ENCODE peak calls at places on chromosomes 3 and 15, in seven cellular contexts. M is lower lobe of right lung, D is HCT116, P is HepG2, W is cardiac muscle cell, R is psoas muscle, I is transverse colon. U is an unnamed sample.
A peak's percentile ranks its signal among the peaks of the same experiment; 100 is the strongest.

GRCh38 chr15:60854858-60855568 is 374.1 kb downstream of the RORA start:
- DNase-seq in M (no peak), D (no peak), P (no peak), W (no peak), R (no peak), I (no peak), U (no peak)

GRCh38 chr15:83843511-83843910 is 189.6 kb downstream of the ADAMTSL3 start:
- DNase-seq in M (no peak), D (no peak), P (no peak), W (peak; percentile 86), R (peak; percentile 64), I (no peak), U (no peak)

GRCh38 chr3:65851827-65852226 is 186.9 kb downstream of the MAGI1 start:
- DNase-seq in M (no peak), D (no peak), P (no peak), W (peak; percentile 87), R (no peak), I (no peak), U (no peak)

GRCh38 chr3:126146034-126146433 is 34.4 kb downstream of the ALDH1L1 start:
- DNase-seq in M (no peak), D (no peak), P (no peak), W (no peak), R (peak; percentile 23), I (no peak), U (no peak)

GRCh38 chr3:46845860-46846623 is 17.2 kb downstream of the MYL3 start:
- DNase-seq in M (peak; percentile 88), D (no peak), P (no peak), W (peak; percentile 83), R (peak; percentile 84), I (peak; percentile 79), U (peak; percentile 36)

GRCh38 chr15:57720861-57721260 is 14.3 kb downstream of the POLR2M start:
- DNase-seq in M (no peak), D (no peak), P (no peak), W (peak; percentile 80), R (no peak), I (no peak), U (no peak)

GRCh38 chr3:153158184-153158583 is 3.8 kb upstream of the RAP2B start:
- DNase-seq in M (no peak), D (no peak), P (no peak), W (no peak), R (no peak), I (no peak), U (peak; percentile 77)

GRCh38 chr15:85649372-85649771 is 145.4 kb downstream of the KLHL25 start:
- DNase-seq in M (no peak), D (no peak), P (peak; percentile 74), W (peak; percentile 89), R (no peak), I (no peak), U (no peak)

GRCh38 chr3:138935864-138936762 is 10.8 kb downstream of the FOXL2 start:
- DNase-seq in M (peak; percentile 82), D (peak; percentile 52), P (peak; percentile 27), W (peak; percentile 69), R (peak; percentile 90), I (peak; percentile 69), U (peak; percentile 35)

GRCh38 chr3:149547413-149547812 is 72.9 kb downstream of the TM4SF4 start:
- DNase-seq in M (no peak), D (no peak), P (no peak), W (peak; percentile 91), R (peak; percentile 78), I (peak; percentile 57), U (no peak)

GRCh38 chr15:93071469-93071891 is 17.5 kb downstream of the RGMA start:
- DNase-seq in M (no peak), D (no peak), P (no peak), W (peak; percentile 64), R (peak; percentile 58), I (no peak), U (no peak)
- H3K4me1 ChIP-seq in M (peaks cover 15% of the 10 kb centered on the region), D (peaks cover 8% of the 10 kb centered on the region), P (no peaks in the 10 kb centered on the region), W (peaks cover 9% of the 10 kb centered on the region), R (peaks cover 82% of the 10 kb centered on the region), I (no peaks in the 10 kb centered on the region), U (no peaks in the 10 kb centered on the region)

GRCh38 chr3:134576831-134577230 is 74.0 kb downstream of the KY start:
- DNase-seq in M (no peak), D (no peak), P (no peak), W (no peak), R (no peak), I (no peak), U (no peak)
- H3K27me3 ChIP-seq in M (no peaks in the 10 kb centered on the region), D (no peaks in the 10 kb centered on the region), P (no peaks in the 10 kb centered on the region), W (no peaks in the 10 kb centered on the region), R (no peaks in the 10 kb centered on the region), I (no peaks in the 10 kb centered on the region), U (no peaks in the 10 kb centered on the region)

GRCh38 chr15:72507402-72507801 is 33.3 kb downstream of the ARIH1 start:
- DNase-seq in M (no peak), D (no peak), P (no peak), W (no peak), R (no peak), I (no peak), U (no peak)

GRCh38 chr15:72511536-72511935 is 37.4 kb downstream of the ARIH1 start:
- DNase-seq in M (no peak), D (no peak), P (no peak), W (no peak), R (no peak), I (no peak), U (no peak)

DNA sequence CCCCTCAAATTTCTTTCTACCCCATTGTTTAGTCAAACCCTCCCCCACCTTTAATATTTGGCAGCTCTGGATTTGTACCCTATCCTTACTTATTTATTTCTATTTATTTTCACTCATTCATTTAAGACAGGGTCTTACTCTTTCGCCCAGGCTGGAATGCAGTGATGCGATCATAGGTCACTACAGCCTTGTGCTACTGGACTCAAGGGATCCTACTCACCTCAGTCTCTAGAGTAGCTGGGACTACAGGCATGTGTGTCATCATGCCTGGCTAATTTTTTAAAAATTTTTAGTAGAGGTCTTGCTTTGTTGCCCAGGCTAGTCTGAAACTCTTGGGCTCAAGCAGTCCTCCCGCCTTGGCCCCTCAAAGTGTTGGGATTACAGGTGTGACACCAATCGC is 35.4 kb downstream of the ARIH1 start:
- DNase-seq in M (no peak), D (no peak), P (no peak), W (no peak), R (no peak), I (no peak), U (no peak)
- H3K4me1 ChIP-seq in M (peaks cover 8% of the 10 kb centered on the region), D (no peaks in the 10 kb centered on the region), P (no peaks in the 10 kb centered on the region), W (no peaks in the 10 kb centered on the region), R (peaks cover 13% of the 10 kb centered on the region), I (no peaks in the 10 kb centered on the region), U (no peaks in the 10 kb centered on the region)

DNA sequence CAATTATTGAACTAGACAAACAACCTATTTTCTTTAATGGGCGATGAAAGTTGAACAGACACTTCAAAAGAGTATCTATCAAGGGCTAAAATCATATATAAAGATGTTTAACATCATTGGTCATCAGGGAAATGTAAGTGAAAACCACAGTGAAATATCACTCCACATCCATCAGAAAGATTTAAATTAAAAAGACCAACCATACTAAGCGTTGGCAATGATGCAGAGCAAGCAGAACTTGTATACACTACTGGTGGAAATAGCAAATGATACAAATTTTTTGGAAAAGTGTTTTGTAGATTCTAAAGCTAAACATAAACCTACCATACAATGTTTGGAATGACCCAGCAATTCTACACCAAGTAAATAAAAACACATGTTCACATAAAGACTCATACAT is 65.9 kb upstream of the THBS1 start:
- DNase-seq in M (no peak), D (no peak), P (no peak), W (no peak), R (no peak), I (no peak), U (no peak)
- H3K27me3 ChIP-seq in M (no peaks in the 10 kb centered on the region), D (peaks cover 11% of the 10 kb centered on the region), P (peaks cover 2% of the 10 kb centered on the region), W (no peaks in the 10 kb centered on the region), R (no peaks in the 10 kb centered on the region), I (no peaks in the 10 kb centered on the region), U (no peaks in the 10 kb centered on the region)

GRCh38 chr3:64341355-64341754 is 116.1 kb upstream of the PRICKLE2 start:
- DNase-seq in M (no peak), D (no peak), P (no peak), W (no peak), R (no peak), I (no peak), U (no peak)
- H3K4me1 ChIP-seq in M (peaks cover 35% of the 10 kb centered on the region), D (no peaks in the 10 kb centered on the region), P (no peaks in the 10 kb centered on the region), W (peaks cover 29% of the 10 kb centered on the region), R (no peaks in the 10 kb centered on the region), I (peaks cover 4% of the 10 kb centered on the region), U (peaks cover 7% of the 10 kb centered on the region)

GRCh38 chr15:89356634-89357298 is 22.1 kb upstream of the POLG start:
- DNase-seq in M (no peak), D (no peak), P (no peak), W (no peak), R (no peak), I (no peak), U (peak; percentile 28)
- H3K27me3 ChIP-seq in M (peaks cover 83% of the 10 kb centered on the region), D (peaks cover 10% of the 10 kb centered on the region), P (peaks cover 5% of the 10 kb centered on the region), W (peaks cover 100% of the 10 kb centered on the region), R (peaks cover 17% of the 10 kb centered on the region), I (peaks cover 86% of the 10 kb centered on the region), U (peaks cover 2% of the 10 kb centered on the region)

GRCh38 chr3:114441386-114441785 is 147.6 kb downstream of the TIGIT start:
- DNase-seq in M (no peak), D (no peak), P (no peak), W (no peak), R (no peak), I (no peak), U (no peak)
- H3K4me1 ChIP-seq in M (peaks cover 11% of the 10 kb centered on the region), D (peaks cover 14% of the 10 kb centered on the region), P (no peaks in the 10 kb centered on the region), W (peaks cover 36% of the 10 kb centered on the region), R (peaks cover 87% of the 10 kb centered on the region), I (no peaks in the 10 kb centered on the region), U (no peaks in the 10 kb centered on the region)

DNA sequence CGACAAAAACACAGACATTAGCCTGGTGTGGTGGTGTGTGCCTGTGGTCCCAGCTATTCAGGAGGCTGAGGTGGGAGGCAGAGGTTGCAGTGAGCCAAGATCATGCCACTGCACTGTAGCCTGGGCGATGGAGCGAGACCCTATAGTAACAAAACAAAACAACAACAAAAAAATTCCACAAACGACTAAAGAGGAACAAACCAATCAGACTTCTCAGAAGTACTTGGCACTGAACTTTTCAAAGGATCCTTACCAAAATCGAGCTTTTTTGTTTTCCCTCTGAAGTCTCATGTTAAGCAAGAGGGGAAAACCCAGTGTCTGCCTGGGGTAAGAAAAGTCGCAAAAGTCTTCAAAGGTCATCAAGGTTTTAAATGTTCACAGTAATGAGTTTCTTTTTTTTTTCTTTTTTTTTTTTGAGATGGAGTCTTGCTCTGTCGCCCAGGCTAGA is 30.1 kb upstream of the TFRC start:
- DNase-seq in M (no peak), D (no peak), P (no peak), W (no peak), R (no peak), I (no peak), U (no peak)
- H3K27me3 ChIP-seq in M (no peaks in the 10 kb centered on the region), D (no peaks in the 10 kb centered on the region), P (no peaks in the 10 kb centered on the region), W (no peaks in the 10 kb centered on the region), R (no peaks in the 10 kb centered on the region), I (no peaks in the 10 kb centered on the region), U (no peaks in the 10 kb centered on the region)

DNA sequence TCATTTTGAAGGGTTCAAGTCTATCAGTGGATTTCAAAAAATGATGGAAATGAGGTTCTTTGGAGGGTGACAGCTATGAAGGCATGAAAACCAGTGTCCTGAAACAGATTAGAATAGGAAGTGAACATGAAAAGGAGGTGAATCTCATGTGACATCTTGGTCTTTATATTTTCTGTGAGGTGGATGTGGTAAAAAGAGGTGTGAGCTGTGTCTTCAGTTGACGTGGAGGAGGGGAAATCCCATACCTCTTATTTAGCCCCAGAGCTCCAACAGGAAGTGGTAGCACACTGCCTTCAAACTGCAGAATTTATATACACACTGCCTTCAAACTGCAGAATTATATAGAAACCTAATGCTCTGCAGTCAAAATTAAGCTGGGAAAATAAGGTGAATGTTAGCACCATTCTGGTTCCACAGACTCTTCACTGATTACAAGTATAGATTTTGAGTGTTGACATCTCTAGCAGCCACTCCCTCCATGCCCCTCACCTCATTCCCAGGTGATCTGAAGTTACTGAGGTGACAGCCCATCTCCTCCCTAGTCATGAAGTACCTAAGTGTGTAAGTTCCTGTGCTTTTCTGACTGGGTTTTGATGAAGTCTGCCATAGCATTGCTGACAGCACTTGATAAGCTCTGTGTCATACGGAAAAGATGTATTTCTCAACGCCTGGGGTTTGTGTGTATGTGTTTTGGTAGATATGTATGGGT is 2.6 kb downstream of the RAB8B start:
- DNase-seq in M (no peak), D (no peak), P (no peak), W (peak; percentile 52), R (no peak), I (peak; percentile 19), U (peak; percentile 67)
- H3K4me1 ChIP-seq in M (peaks cover 71% of the 10 kb centered on the region), D (peaks cover 4% of the 10 kb centered on the region), P (peaks cover 56% of the 10 kb centered on the region), W (peaks cover 17% of the 10 kb centered on the region), R (peaks cover 26% of the 10 kb centered on the region), I (peaks cover 4% of the 10 kb centered on the region), U (peaks cover 7% of the 10 kb centered on the region)